ENCODE peak calls at places on chromosome 11, in eight cellular contexts. L is adrenal gland, H is epithelial cell of esophagus, P is fibroblast of mammary gland, J is activated B cell treated with CpG ODN at 0.5 μM for 24 hours, N is BE2C, E is foreskin keratinocyte, I is cardiac fibroblast. Z is an unnamed sample.
A peak's percentile ranks its signal among the peaks of the same experiment; 100 is the strongest.

GRCh38 chr11:76459299-76459698 is 14.5 kb downstream of the EMSY start:
- DNase-seq in L (no peak), H (peak; percentile 19), P (no peak), J (no peak), N (no peak), E (no peak), I (peak; percentile 14), Z (no peak)

GRCh38 chr11:123034587-123034986 is 27.3 kb downstream of the HSPA8 start:
- DNase-seq in L (no peak), H (no peak), P (peak; percentile 17), J (no peak), N (no peak), E (no peak), I (no peak), Z (no peak)

GRCh38 chr11:86627776-86628455 is 44.5 kb downstream of the ME3 start:
- DNase-seq in L (no peak), H (no peak), P (peak; percentile 84), J (no peak), N (no peak), E (no peak), I (no peak), Z (no peak)

GRCh38 chr11:58923300-58923788 is 15.9 kb upstream of the GLYATL1 start:
- DNase-seq in L (peak; percentile 22), H (peak; percentile 89), P (peak; percentile 41), J (no peak), N (no peak), E (peak; percentile 75), I (peak; percentile 57), Z (no peak)

GRCh38 chr11:60338053-60338452 is 11.0 kb downstream of the MS4A6E start:
- DNase-seq in L (no peak), H (no peak), P (no peak), J (no peak), N (no peak), E (no peak), I (no peak), Z (no peak)

GRCh38 chr11:17613983-17614382 is 66.9 kb downstream of the OTOG start:
- DNase-seq in L (no peak), H (no peak), P (no peak), J (no peak), N (no peak), E (no peak), I (no peak), Z (no peak)

GRCh38 chr11:118283311-118283636 is 19.2 kb upstream of the MPZL2 start:
- DNase-seq in L (no peak), H (no peak), P (no peak), J (no peak), N (no peak), E (no peak), I (no peak), Z (no peak)

GRCh38 chr11:128790200-128790599 is 76.9 kb downstream of the KCNJ1 start:
- DNase-seq in L (peak; percentile 35), H (no peak), P (no peak), J (no peak), N (peak; percentile 68), E (no peak), I (peak; percentile 63), Z (no peak)

GRCh38 chr11:16097543-16097942 is 258.8 kb downstream of the SOX6 start:
- DNase-seq in L (no peak), H (peak; percentile 98), P (no peak), J (no peak), N (no peak), E (peak; percentile 96), I (no peak), Z (no peak)

GRCh38 chr11:86919557-86920210 is 35.5 kb downstream of the FZD4 start:
- DNase-seq in L (no peak), H (peak; percentile 71), P (peak; percentile 83), J (no peak), N (no peak), E (no peak), I (peak; percentile 91), Z (no peak)

GRCh38 chr11:28792856-28793255 is 684.7 kb downstream of the METTL15 start:
- DNase-seq in L (no peak), H (no peak), P (no peak), J (no peak), N (no peak), E (no peak), I (no peak), Z (no peak)

GRCh38 chr11:91998466-91998865 is 226.2 kb upstream of the FAT3 start:
- DNase-seq in L (no peak), H (no peak), P (no peak), J (no peak), N (no peak), E (no peak), I (no peak), Z (no peak)

GRCh38 chr11:75199412-75199955 is 41.1 kb upstream of the TPBGL start:
- DNase-seq in L (no peak), H (no peak), P (no peak), J (no peak), N (no peak), E (no peak), I (no peak), Z (no peak)

GRCh38 chr11:69487849-69488542 is 6.5 kb downstream of the LINC01488 start:
- DNase-seq in L (no peak), H (no peak), P (no peak), J (no peak), N (no peak), E (no peak), I (no peak), Z (no peak)

GRCh38 chr11:66850588-66851250 is 6.1 kb upstream of the LRFN4 start:
- DNase-seq in L (no peak), H (no peak), P (no peak), J (no peak), N (no peak), E (no peak), I (no peak), Z (no peak)

GRCh38 chr11:79088967-79089366 is 351.9 kb downstream of the TENM4 start:
- DNase-seq in L (no peak), H (no peak), P (no peak), J (no peak), N (no peak), E (no peak), I (no peak), Z (no peak)

GRCh38 chr11:79090191-79090590 is 350.6 kb downstream of the TENM4 start:
- DNase-seq in L (no peak), H (peak; percentile 87), P (no peak), J (no peak), N (no peak), E (peak; percentile 36), I (no peak), Z (no peak)

GRCh38 chr11:79087238-79087956 is 353.4 kb downstream of the TENM4 start:
- DNase-seq in L (no peak), H (peak; percentile 42), P (peak; percentile 66), J (no peak), N (no peak), E (peak; percentile 24), I (peak; percentile 24), Z (no peak)

GRCh38 chr11:79086056-79086455 is 354.8 kb downstream of the TENM4 start:
- DNase-seq in L (no peak), H (no peak), P (no peak), J (no peak), N (no peak), E (no peak), I (no peak), Z (no peak)

DNA sequence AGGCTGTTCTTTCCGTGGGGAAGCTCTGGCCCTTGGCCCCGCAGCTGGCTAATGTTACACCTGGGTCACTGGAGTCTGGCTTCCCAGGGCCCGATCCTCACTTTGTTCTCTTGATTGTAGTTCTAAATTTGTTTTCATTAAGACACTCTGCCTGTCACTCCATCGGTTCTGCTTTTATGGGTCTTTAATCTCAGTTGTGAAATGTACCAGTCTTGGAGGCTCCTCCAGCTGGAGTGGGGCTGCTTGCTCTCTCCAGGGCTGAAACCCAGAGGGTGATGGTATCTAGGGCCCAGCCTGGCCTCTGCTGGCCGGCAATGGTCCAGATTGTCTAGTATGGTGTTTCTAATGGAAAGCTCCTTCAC is 352.9 kb downstream of the TENM4 start:
- DNase-seq in L (no peak), H (no peak), P (no peak), J (no peak), N (peak; percentile 42), E (no peak), I (no peak), Z (no peak)
- TF ChIP-seq CTCF in L (no peak), H (no peak), P (no peak), J (no peak), N (no peak), E (no peak), I (no peak), Z (no peak)

GRCh38 chr11:119305556-119306372 is 11.2 kb downstream of the MCAM start:
- DNase-seq in L (no peak), H (no peak), P (no peak), J (no peak), N (no peak), E (no peak), I (no peak), Z (no peak)

GRCh38 chr11:119307974-119308373 is 9.0 kb downstream of the MCAM start:
- DNase-seq in L (no peak), H (no peak), P (no peak), J (no peak), N (no peak), E (no peak), I (no peak), Z (no peak)

GRCh38 chr11:119306373-119306890 is 10.5 kb downstream of the MCAM start:
- DNase-seq in L (peak; percentile 74), H (no peak), P (peak; percentile 85), J (no peak), N (no peak), E (no peak), I (peak; percentile 90), Z (no peak)

GRCh38 chr11:119309411-119309810 is 7.5 kb downstream of the MCAM start:
- DNase-seq in L (no peak), H (no peak), P (no peak), J (no peak), N (no peak), E (no peak), I (no peak), Z (no peak)

DNA sequence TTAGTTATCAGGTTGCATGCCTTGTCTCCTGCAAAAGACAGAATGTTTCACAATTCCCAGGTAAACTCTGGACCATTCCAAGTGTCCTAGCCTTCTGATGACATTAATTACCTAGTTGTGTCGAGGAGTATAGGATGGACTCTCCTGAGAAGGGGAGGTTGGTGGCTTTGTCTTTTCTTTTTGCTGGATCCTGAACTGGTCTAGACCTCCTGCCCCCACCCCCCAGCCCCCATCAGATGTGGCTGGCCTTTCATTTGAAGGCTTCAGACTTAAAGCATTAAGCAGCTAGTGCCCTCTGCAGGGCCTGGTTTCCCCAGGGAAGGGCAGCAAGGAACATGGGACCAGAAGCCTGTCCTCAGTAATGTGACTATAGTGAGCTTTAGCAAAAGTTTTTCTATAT is 9.7 kb downstream of the MCAM start:
- DNase-seq in L (peak; percentile 17), H (no peak), P (no peak), J (no peak), N (no peak), E (no peak), I (no peak), Z (no peak)
- TF ChIP-seq CTCF in L (no peak), H (no peak), P (no peak), J (no peak), N (peak; percentile 37), E (no peak), I (no peak), Z (no peak)

GRCh38 chr11:114133548-114134329 is 74.2 kb downstream of the ZBTB16 start:
- DNase-seq in L (no peak), H (no peak), P (peak; percentile 69), J (no peak), N (no peak), E (no peak), I (peak; percentile 58), Z (no peak)
- TF ChIP-seq CTCF in L (peak; percentile 17), H (no peak), P (no peak), J (no peak), N (no peak), E (no peak), I (no peak), Z (no peak)

GRCh38 chr11:101929516-101929915 is 13.2 kb upstream of the ANGPTL5 start:
- DNase-seq in L (no peak), H (no peak), P (no peak), J (no peak), N (no peak), E (no peak), I (no peak), Z (no peak)
- TF ChIP-seq CTCF in L (no peak), H (no peak), P (no peak), J (no peak), N (no peak), E (no peak), I (no peak), Z (no peak)

Z was measured in mesothelial cell of epicardium.